ENCODE peak calls at places on chromosomes 3 and 15, in nine cellular contexts. H is BJ, L is fibroblast of the aortic adventitia, S is fibroblast of lung, M is GM13977, D is right atrium auricular region, N is right lobe of liver, Y is heart left ventricle, P is glutamatergic neuron. A is an unnamed sample.

GRCh38 chr15:67127334-67127664 is 61.9 kb downstream of the SMAD3 start:
- DNase-seq in H (no peak), L (no peak), S (no peak), M (no peak), D (no peak), N (no peak), Y (no peak), P (no peak), A (no peak)

GRCh38 chr3:13841826-13842225 is 38.0 kb downstream of the WNT7A start:
- DNase-seq in H (no peak), L (no peak), S (no peak), M (no peak), D (no peak), N (no peak), Y (no peak), P (no peak), A (no peak)

GRCh38 chr3:107206141-107206540 is 171.1 kb upstream of the CCDC54 start:
- DNase-seq in H (no peak), L (peak), S (peak), M (peak), D (no peak), N (no peak), Y (no peak), P (no peak), A (peak)

GRCh38 chr3:189269356-189269755 is 97.6 kb downstream of the TPRG1 start:
- DNase-seq in H (no peak), L (peak), S (no peak), M (no peak), D (no peak), N (no peak), Y (no peak), P (no peak), A (no peak)

GRCh38 chr15:96360581-96361308 is 30.2 kb downstream of the NR2F2 start:
- DNase-seq in H (no peak), L (no peak), S (no peak), M (peak), D (no peak), N (no peak), Y (no peak), P (no peak), A (peak)

GRCh38 chr15:78255421-78256043 is 8.8 kb upstream of the DNAJA4 start:
- DNase-seq in H (no peak), L (no peak), S (no peak), M (no peak), D (no peak), N (no peak), Y (no peak), P (no peak), A (no peak)

GRCh38 chr3:30221622-30222021 is 384.8 kb upstream of the TGFBR2 start:
- DNase-seq in H (no peak), L (no peak), S (peak), M (no peak), D (no peak), N (no peak), Y (no peak), P (no peak), A (no peak)

GRCh38 chr15:80444680-80445251 is 40.6 kb downstream of the ARNT2 start:
- DNase-seq in H (no peak), L (no peak), S (no peak), M (no peak), D (peak), N (no peak), Y (no peak), P (no peak), A (no peak)

GRCh38 chr3:86787091-86787490 is 203.9 kb downstream of the VGLL3 start:
- DNase-seq in H (no peak), L (peak), S (peak), M (no peak), D (no peak), N (no peak), Y (no peak), P (no peak), A (no peak)

GRCh38 chr15:55868707-55869106 is 124.7 kb downstream of the NEDD4 start:
- DNase-seq in H (no peak), L (no peak), S (no peak), M (no peak), D (no peak), N (no peak), Y (no peak), P (no peak), A (no peak)

GRCh38 chr3:152737021-152737908 is 97.7 kb upstream of the P2RY1 start:
- DNase-seq in H (no peak), L (peak), S (peak), M (peak), D (no peak), N (no peak), Y (peak), P (no peak), A (no peak)

GRCh38 chr15:41816788-41817187 is 11.1 kb upstream of the JMJD7 start:
- DNase-seq in H (no peak), L (no peak), S (no peak), M (no peak), D (no peak), N (peak), Y (no peak), P (no peak), A (no peak)

GRCh38 chr15:64597469-64597806 is 137.1 kb downstream of the ZNF609 start:
- DNase-seq in H (no peak), L (no peak), S (no peak), M (peak), D (no peak), N (no peak), Y (no peak), P (no peak), A (no peak)

GRCh38 chr3:184039414-184039813 is 7.9 kb downstream of the HTR3D start:
- DNase-seq in H (no peak), L (peak), S (peak), M (no peak), D (no peak), N (no peak), Y (no peak), P (no peak), A (no peak)

GRCh38 chr15:64146885-64147681 is 4.4 kb upstream of the SNX22 start:
- DNase-seq in H (no peak), L (no peak), S (peak), M (no peak), D (no peak), N (peak), Y (no peak), P (no peak), A (no peak)

GRCh38 chr3:149663966-149664365 is 6.1 kb upstream of the WWTR1 start:
- DNase-seq in H (no peak), L (no peak), S (no peak), M (no peak), D (no peak), N (no peak), Y (no peak), P (no peak), A (no peak)

GRCh38 chr3:114442251-114442650 is 148.4 kb downstream of the TIGIT start:
- DNase-seq in H (no peak), L (peak), S (peak), M (no peak), D (no peak), N (no peak), Y (no peak), P (no peak), A (no peak)

GRCh38 chr3:114121996-114122709 is 56.7 kb downstream of the DRD3 start:
- DNase-seq in H (peak), L (peak), S (peak), M (no peak), D (no peak), N (no peak), Y (no peak), P (no peak), A (no peak)

GRCh38 chr3:15331606-15332404 is 581 bp downstream of the SH3BP5 start:
- DNase-seq in H (no peak), L (peak), S (peak), M (peak), D (peak), N (peak), Y (peak), P (peak), A (peak)

GRCh38 chr15:36117394-36117793 is 462.0 kb upstream of the CDIN1 start:
- DNase-seq in H (no peak), L (no peak), S (no peak), M (no peak), D (no peak), N (no peak), Y (no peak), P (no peak), A (no peak)

GRCh38 chr3:24137958-24138875 is 193.1 kb downstream of the NR1D2 start:
- DNase-seq in H (no peak), L (no peak), S (no peak), M (no peak), D (no peak), N (no peak), Y (no peak), P (no peak), A (no peak)

GRCh38 chr15:49752517-49752916 is 131.7 kb downstream of the DTWD1 start:
- DNase-seq in H (no peak), L (no peak), S (no peak), M (no peak), D (no peak), N (no peak), Y (no peak), P (no peak), A (no peak)

GRCh38 chr15:66702770-66703539 is 919 bp downstream of the SMAD6 start:
- DNase-seq in H (no peak), L (no peak), S (no peak), M (no peak), D (no peak), N (peak), Y (no peak), P (peak), A (peak)

GRCh38 chr3:129994883-129995559 is 20.5 kb downstream of the TRH start:
- DNase-seq in H (no peak), L (no peak), S (no peak), M (no peak), D (no peak), N (no peak), Y (no peak), P (no peak), A (no peak)

GRCh38 chr3:101224739-101225138 is 95.6 kb downstream of the IMPG2 start:
- DNase-seq in H (no peak), L (no peak), S (no peak), M (no peak), D (no peak), N (no peak), Y (no peak), P (no peak), A (no peak)

GRCh38 chr3:101235048-101235447 is 85.3 kb downstream of the IMPG2 start:
- DNase-seq in H (no peak), L (no peak), S (no peak), M (no peak), D (no peak), N (no peak), Y (no peak), P (no peak), A (no peak)

GRCh38 chr3:101228441-101228840 is 91.9 kb downstream of the IMPG2 start:
- DNase-seq in H (no peak), L (no peak), S (no peak), M (no peak), D (no peak), N (no peak), Y (no peak), P (no peak), A (no peak)

GRCh38 chr3:101229681-101230080 is 90.7 kb downstream of the IMPG2 start:
- DNase-seq in H (no peak), L (peak), S (peak), M (no peak), D (no peak), N (no peak), Y (no peak), P (no peak), A (no peak)

GRCh38 chr3:101230618-101231017 is 89.8 kb downstream of the IMPG2 start:
- DNase-seq in H (no peak), L (no peak), S (no peak), M (no peak), D (no peak), N (no peak), Y (no peak), P (no peak), A (no peak)
- TF ChIP-seq CTCF in H (no peak), L (no peak), S (no peak), M (no peak), D (no peak), N (no peak), Y (no peak), P (no peak), A (no peak)

DNA sequence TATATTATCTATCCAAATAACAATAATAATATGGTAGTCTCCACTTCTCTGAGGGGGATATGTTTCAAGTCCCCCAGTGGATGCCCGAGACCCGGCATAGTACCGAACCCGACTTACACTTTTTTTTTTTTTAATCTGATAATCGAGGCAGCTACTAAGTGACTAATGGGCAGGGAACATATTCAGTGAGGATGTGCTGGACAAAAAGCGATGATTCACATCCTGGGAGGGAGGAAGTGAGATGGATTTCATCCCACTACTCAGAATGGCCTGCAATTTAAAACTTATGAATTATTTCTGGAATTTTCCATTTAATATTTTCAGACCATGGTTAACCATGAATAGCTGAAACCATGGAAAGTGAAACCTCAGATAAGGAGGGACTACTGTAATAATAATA is 49.5 kb upstream of the SELENOK start:
- DNase-seq in H (no peak), L (peak), S (peak), M (no peak), D (no peak), N (no peak), Y (no peak), P (no peak), A (no peak)
- TF ChIP-seq CTCF in H (no peak), L (no peak), S (no peak), M (no peak), D (no peak), N (no peak), Y (no peak), P (no peak), A (no peak)

DNA sequence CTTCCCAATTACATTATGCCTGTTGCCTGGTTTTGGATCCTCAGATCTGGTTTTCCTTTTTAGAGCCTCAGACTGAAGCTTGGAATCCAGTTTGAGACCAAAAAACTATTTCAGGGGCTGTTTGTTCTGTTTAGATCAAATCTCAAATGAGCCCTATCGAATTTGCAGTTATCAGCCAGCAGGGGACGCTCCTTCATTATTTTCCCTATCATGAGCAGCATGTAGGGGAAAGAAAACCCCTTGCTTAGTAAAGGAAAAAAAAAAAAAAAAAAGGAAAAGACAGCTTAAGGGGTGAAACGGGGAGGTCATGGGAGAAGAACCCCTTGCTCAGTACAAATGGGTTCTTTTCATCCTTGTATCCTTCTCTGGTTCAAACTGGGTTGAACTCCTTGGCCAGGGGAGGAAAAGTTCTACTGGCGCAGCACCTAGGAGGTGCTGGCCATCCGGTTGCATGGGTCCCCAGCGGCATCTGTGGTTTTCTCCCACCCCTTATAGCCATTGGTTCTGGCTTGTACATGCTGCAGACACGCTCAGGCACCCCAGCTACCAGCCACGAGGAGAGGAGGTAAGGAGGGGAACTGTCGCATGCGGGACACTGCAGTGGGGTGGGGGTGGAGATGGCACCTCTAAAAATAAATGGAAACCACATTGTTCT is 1375.1 kb upstream of the ALCAM start:
- DNase-seq in H (no peak), L (peak), S (peak), M (no peak), D (no peak), N (no peak), Y (no peak), P (no peak), A (peak)
- TF ChIP-seq CTCF in H (no peak), L (no peak), S (peak), M (peak), D (no peak), N (no peak), Y (no peak), P (peak), A (peak)

DNA sequence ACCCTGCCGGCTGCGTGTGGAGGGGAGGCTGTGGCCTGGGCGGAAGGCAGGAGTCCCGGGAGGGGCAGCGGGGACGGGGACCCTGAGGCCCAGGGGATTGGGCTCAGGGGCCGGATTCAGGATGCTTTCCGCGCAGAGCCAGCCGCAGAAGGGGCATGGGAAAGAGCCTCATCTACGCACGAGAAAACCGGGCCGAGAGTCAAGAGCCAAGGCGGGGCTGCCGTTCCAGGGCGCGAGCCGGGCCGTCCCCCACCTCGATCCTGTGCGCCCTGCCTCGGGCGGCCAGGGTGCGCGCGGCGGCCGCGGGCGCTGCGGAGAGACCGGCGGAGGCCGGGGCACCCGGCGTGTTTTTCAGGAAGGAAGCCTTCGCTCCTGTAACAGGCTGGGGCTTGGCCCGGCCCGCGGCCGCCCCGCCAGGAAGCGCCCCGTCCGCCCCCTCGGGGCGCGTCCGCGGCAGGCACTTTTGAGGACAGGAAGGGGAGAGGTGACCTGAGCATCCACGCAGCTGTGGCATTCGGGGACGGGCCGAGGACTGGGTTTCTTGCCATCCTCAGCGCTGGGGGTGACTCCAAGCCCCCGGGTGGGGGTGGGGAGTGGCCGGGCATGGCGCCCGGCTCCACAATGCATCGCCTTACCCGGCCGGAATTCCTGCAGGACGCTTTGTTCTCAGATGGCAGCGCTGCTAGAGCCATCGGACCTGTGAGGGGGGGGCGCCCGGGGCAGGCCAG is 62.3 kb upstream of the GATA2 start:
- DNase-seq in H (no peak), L (no peak), S (no peak), M (no peak), D (no peak), N (no peak), Y (peak), P (no peak), A (no peak)
- TF ChIP-seq CTCF in H (no peak), L (no peak), S (no peak), M (no peak), D (no peak), N (no peak), Y (no peak), P (no peak), A (no peak)

GRCh38 chr3:43215684-43216336 is 70.5 kb upstream of the SNRK start:
- DNase-seq in H (no peak), L (no peak), S (no peak), M (no peak), D (no peak), N (no peak), Y (no peak), P (no peak), A (no peak)
- TF ChIP-seq CTCF in H (no peak), L (no peak), S (no peak), M (no peak), D (no peak), N (no peak), Y (no peak), P (no peak), A (no peak)

GRCh38 chr3:186219211-186219638 is 110.3 kb upstream of the ETV5 start:
- DNase-seq in H (no peak), L (no peak), S (no peak), M (no peak), D (peak), N (no peak), Y (peak), P (no peak), A (no peak)
- TF ChIP-seq CTCF in H (no peak), L (no peak), S (no peak), M (no peak), D (peak), N (no peak), Y (peak), P (no peak), A (no peak)

DNA sequence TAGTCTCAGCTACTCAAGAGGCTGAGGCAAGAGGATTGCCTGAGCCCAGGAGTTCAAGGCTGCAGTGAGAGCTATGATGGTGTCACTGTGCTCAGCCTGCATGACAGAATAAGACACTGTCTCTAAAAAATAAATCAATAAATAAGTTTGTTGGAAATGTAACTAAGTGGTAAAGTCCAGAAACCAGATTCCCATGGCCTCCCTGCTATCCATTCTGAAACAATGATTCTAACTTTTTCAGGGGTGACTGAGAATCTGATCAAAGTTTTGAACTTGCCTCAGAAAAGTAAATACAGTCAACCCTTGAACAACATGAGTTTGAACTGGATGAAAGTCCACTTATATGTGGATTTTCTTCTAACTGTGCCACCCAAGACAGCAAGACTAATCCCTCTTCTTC is 86.2 kb downstream of the NBEAL2 start:
- DNase-seq in H (no peak), L (no peak), S (no peak), M (no peak), D (no peak), N (no peak), Y (no peak), P (no peak), A (no peak)
- TF ChIP-seq CTCF in H (no peak), L (no peak), S (no peak), M (no peak), D (no peak), N (no peak), Y (no peak), P (no peak), A (no peak)

DNA sequence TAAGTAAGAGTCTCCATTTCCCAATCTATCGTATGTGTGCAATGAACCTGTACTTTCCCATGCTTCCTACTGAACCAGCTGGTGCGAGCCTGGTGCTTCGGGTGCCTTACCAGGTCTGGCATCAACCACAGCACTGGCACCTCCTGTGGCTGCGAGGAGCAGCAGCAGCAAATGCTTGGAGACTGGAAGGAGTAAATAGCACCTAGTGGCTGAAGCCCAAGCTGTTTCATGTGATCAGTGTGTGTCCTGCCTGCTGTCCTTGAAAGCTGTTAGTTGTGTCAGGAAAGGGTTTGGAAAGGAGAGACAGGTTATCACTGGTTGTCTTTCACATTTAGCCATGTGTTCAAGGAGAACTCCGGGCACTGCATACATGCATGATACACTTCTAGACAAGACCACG is 31.8 kb downstream of the PCOLCE2 start:
- DNase-seq in H (no peak), L (no peak), S (no peak), M (no peak), D (no peak), N (peak), Y (peak), P (peak), A (no peak)
- TF ChIP-seq CTCF in H (no peak), L (no peak), S (no peak), M (no peak), D (no peak), N (peak), Y (peak), P (no peak), A (no peak)

A was measured in nephron progenitor cell.